ENCODE peak calls at places on chromosomes 4 and X, in seven cellular contexts. L, M, T, O, C, S and Y are unnamed samples.

GRCh38 chr4:87068591-87069021 is 133.8 kb downstream of the AFF1 start:
- DNase-seq in T (no peak), O (no peak), C (no peak), S (no peak), M (no peak), L (no peak), Y (no peak)

GRCh38 chr4:25861951-25862410 is 807 bp downstream of the SEL1L3 start:
- DNase-seq in O (peak; percentile 34), L (peak; percentile 70), M (peak; percentile 28), S (peak; percentile 53), C (no peak), T (peak; percentile 60), Y (peak; percentile 20)

GRCh38 chr4:53640576-53641459 is 49.5 kb upstream of the LNX1 start:
- DNase-seq in C (no peak), O (no peak), M (no peak), T (peak; percentile 67), S (peak; percentile 19), L (no peak), Y (no peak)

GRCh38 chrX:44872319-44872816 is 620 bp upstream of the KDM6A start:
- DNase-seq in L (peak; percentile 59), S (no peak), T (no peak), O (no peak), M (peak; percentile 25), C (peak; percentile 23), Y (peak; percentile 45)

GRCh38 chr4:83917572-83917971 is 381.7 kb downstream of the GPAT3 start:
- DNase-seq in M (no peak), S (no peak), T (peak; percentile 22), C (no peak), O (no peak), L (no peak), Y (no peak)

GRCh38 chr4:117986331-117986730 is 48.0 kb upstream of the NDST3 start:
- DNase-seq in L (no peak), O (no peak), C (no peak), M (no peak), T (no peak), S (no peak), Y (no peak)

GRCh38 chr4:87093443-87094123 is 126.8 kb downstream of the KLHL8 start:
- DNase-seq in O (peak; percentile 50), L (peak; percentile 82), M (peak; percentile 41), T (peak; percentile 76), C (no peak), S (peak; percentile 54), Y (no peak)

GRCh38 chrX:67555578-67556203 is 11.9 kb downstream of the AR start:
- DNase-seq in M (no peak), L (peak; percentile 60), T (peak; percentile 64), O (no peak), C (no peak), S (peak; percentile 27), Y (peak; percentile 8)

GRCh38 chr4:2419814-2420213 is 1.1 kb downstream of the CFAP99 start:
- DNase-seq in L (no peak), C (no peak), M (no peak), T (no peak), S (no peak), O (no peak), Y (no peak)

GRCh38 chr4:120009731-120010130 is 56.9 kb downstream of the MAD2L1 start:
- DNase-seq in O (no peak), T (no peak), L (peak; percentile 94), M (no peak), S (no peak), C (no peak), Y (no peak)

GRCh38 chr4:184825394-184826314 is at the start of gene ACSL1:
- DNase-seq in C (peak; percentile 85), S (peak; percentile 82), T (peak; percentile 69), O (peak; percentile 74), M (peak; percentile 71), L (peak; percentile 87), Y (peak; percentile 83)

GRCh38 chrX:101164766-101165590 is 54.6 kb upstream of the DRP2 start:
- DNase-seq in M (no peak), S (no peak), O (no peak), L (peak; percentile 4), C (no peak), T (no peak), Y (no peak)

GRCh38 chr4:182604161-182604591 is 313.0 kb downstream of the DCTD start:
- DNase-seq in M (no peak), C (no peak), S (no peak), O (no peak), T (no peak), L (peak; percentile 30), Y (no peak)

GRCh38 chr4:82733636-82734035 is 65.0 kb downstream of the SCD5 start:
- DNase-seq in C (no peak), S (no peak), T (no peak), M (no peak), L (peak; percentile 61), O (no peak), Y (no peak)

GRCh38 chr4:61162116-61162515 is 38.0 kb upstream of the ADGRL3 start:
- DNase-seq in C (no peak), T (no peak), L (no peak), S (no peak), M (no peak), O (no peak), Y (no peak)

GRCh38 chr4:70714061-70714468 is 7.7 kb upstream of the RUFY3 start:
- DNase-seq in M (no peak), O (no peak), C (no peak), L (peak; percentile 25), T (peak; percentile 42), S (no peak), Y (no peak)

GRCh38 chr4:7769936-7770674 is 169.6 kb downstream of the AFAP1 start:
- DNase-seq in C (no peak), O (no peak), M (no peak), S (no peak), T (peak; percentile 49), L (peak; percentile 43), Y (no peak)

GRCh38 chr4:155367608-155368007 is 9.2 kb downstream of the MAP9 start:
- DNase-seq in S (no peak), M (no peak), T (no peak), L (no peak), C (no peak), O (no peak), Y (no peak)

GRCh38 chrX:40174594-40175415 is 77.0 kb upstream of the BCOR start:
- DNase-seq in C (no peak), O (no peak), S (peak; percentile 50), L (peak; percentile 72), T (peak; percentile 69), M (no peak), Y (no peak)

DNA sequence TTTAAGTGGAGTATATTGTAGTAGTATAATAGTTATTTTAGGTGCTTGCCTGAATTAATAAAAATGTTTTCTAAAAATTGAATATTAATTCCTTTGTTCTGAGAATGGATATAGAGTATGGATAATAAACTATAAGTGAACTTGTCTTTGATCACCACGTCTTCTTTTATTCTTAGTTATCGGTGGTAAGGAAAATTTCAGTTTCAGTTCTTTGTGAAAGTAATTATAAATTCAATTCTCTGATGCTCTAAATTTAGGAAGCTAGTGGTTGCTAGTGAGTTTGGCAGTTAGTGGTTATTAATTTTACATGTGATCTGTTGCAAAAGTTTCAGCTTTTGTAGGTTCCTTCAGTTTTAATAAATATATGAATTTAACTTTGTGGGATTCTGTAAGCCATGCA is 30.8 kb downstream of the MRPL1 start:
- DNase-seq in M (no peak), S (peak; percentile 66), T (no peak), L (no peak), C (no peak), O (no peak), Y (no peak)
- H3K4me3 ChIP-seq in M (no peak overlapping the region), S (peak overlapping the region; percentile 5), T (no peak overlapping the region), L (no peak overlapping the region), C (no peak overlapping the region), O (peak overlapping the region; percentile 48), Y (no peak overlapping the region)

DNA sequence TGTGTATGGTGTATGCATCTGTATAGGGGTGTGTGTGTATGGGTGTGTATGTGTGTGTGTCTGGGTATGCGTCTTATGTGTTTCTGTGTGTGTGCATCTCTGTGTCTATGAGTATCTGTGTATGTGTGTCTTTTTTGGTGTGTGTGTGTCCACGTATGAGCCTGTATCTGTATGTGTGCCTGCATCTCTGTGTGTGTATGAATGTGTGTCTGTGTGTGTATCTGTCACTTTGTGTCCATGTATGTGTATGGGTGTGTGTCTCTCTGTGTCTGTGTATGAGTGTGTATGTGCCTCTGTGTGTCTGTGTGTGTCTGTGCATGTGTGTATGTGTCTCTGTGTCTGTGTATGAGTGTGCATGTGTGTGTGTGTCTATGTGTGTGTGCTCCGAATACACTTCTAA is 24.3 kb downstream of the FAM149A start:
- DNase-seq in M (no peak), S (no peak), L (no peak), O (no peak), C (no peak), T (no peak), Y (no peak)
- H3K4me1 ChIP-seq in M (no peaks in the 10 kb centered on the region), S (peaks cover 18% of the 10 kb centered on the region), L (no peaks in the 10 kb centered on the region), O (no peaks in the 10 kb centered on the region), C (no peaks in the 10 kb centered on the region), T (no peaks in the 10 kb centered on the region), Y (no peaks in the 10 kb centered on the region)

DNA sequence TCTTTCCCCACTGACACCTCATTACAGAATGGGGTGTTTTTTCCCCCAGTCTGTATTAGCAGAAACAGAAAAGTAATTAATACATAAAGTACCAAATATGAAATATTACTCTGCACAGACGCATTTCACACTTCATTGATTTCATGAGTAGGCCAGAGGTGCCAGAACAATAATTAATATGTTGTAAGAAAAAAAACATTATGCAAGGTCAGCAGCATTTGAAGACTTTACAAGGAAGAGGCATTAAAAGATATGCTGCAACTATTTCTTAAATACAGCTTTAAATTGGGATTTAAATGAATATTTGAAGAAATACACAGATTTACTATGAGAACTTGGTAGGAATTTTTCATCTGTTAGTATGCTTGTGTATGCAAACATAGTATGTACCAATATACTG is 37.7 kb downstream of the NAA11 start:
- DNase-seq in L (no peak), S (no peak), O (no peak), C (no peak), M (no peak), T (no peak), Y (no peak)
- H3K36me3 ChIP-seq in L (no peaks in the 10 kb centered on the region), S (no peaks in the 10 kb centered on the region), O (no peaks in the 10 kb centered on the region), C (no peaks in the 10 kb centered on the region), M (no peaks in the 10 kb centered on the region), T (no peaks in the 10 kb centered on the region), Y (no peaks in the 10 kb centered on the region)

GRCh38 chrX:109373468-109373867 is 108.4 kb downstream of the GUCY2F start:
- DNase-seq in T (no peak), O (no peak), L (no peak), S (no peak), C (no peak), M (no peak), Y (no peak)

GRCh38 chrX:109372716-109373115 is 109.2 kb downstream of the GUCY2F start:
- DNase-seq in S (no peak), C (no peak), T (no peak), M (no peak), O (no peak), L (no peak), Y (no peak)

DNA sequence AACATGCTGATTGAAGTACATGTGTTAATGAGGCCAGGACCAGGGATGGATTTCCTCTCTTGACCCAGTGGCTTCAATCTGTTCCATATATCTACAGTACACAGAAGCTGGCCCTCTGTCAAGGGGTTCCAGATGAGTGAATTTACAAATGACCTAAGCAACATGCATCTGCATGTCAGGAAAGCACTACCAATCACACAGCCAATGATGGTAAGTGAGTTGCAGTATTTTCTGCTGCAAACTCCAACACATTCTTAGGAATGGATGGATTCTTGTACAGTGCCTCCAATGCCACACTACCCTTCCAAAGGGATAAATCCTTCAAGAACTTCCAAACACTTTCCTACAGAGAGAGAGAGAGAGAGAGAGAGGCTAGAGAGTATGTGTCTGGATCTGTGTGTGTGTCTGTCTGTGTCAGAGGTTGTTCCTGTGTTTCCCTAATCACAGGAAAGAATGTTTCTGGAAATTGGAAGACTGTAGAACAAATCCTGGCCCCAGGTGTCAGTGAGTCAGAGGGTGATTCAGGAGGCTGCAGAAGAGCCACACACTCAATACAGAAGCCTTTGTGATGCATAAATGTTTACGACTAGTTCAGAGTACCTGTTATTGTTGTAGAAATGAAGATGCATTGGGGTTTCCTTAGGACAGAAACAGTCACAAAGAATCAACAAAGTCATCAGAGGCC is 107.5 kb downstream of the GUCY2F start:
- DNase-seq in S (no peak), T (peak; percentile 21), C (no peak), L (no peak), O (no peak), M (no peak), Y (no peak)
- H3K4me3 ChIP-seq in S (no peak overlapping the region), T (no peak overlapping the region), C (no peak overlapping the region), L (no peak overlapping the region), O (no peak overlapping the region), M (no peak overlapping the region), Y (no peak overlapping the region)